ENCODE peak calls at places on chromosomes 1 and 21, in seven cellular contexts. One of them, this sample, is unnamed.

GRCh38 chr1:89808429-89809117 is 12.3 kb upstream of the LRRC8D start:
- DNase-seq in astrocyte: peak
- DNase-seq in left ventricle myocardium inferior: no peak
- DNase-seq in Panc1: no peak
- DNase-seq in Peyer's patch: no peak
- DNase-seq in A549: no peak
- DNase-seq in HL-60: no peak
- DNase-seq in this sample: no peak

GRCh38 chr1:234607091-234608025 is 2.6 kb downstream of the IRF2BP2 start:
- DNase-seq in astrocyte: no peak
- DNase-seq in left ventricle myocardium inferior: peak
- DNase-seq in Panc1: no peak
- DNase-seq in Peyer's patch: peak
- DNase-seq in A549: no peak
- DNase-seq in HL-60: peak
- DNase-seq in this sample: peak

GRCh38 chr1:211478801-211479619 is 13.0 kb downstream of the RD3 start:
- DNase-seq in astrocyte: no peak
- DNase-seq in left ventricle myocardium inferior: no peak
- DNase-seq in Panc1: no peak
- DNase-seq in Peyer's patch: no peak
- DNase-seq in A549: no peak
- DNase-seq in HL-60: no peak
- DNase-seq in this sample: peak

GRCh38 chr1:208980590-208980989 is 602.9 kb upstream of the CAMK1G start:
- DNase-seq in astrocyte: no peak
- DNase-seq in left ventricle myocardium inferior: no peak
- DNase-seq in Panc1: no peak
- DNase-seq in Peyer's patch: no peak
- DNase-seq in A549: no peak
- DNase-seq in HL-60: no peak
- DNase-seq in this sample: no peak

GRCh38 chr21:42760361-42760970 is 107.0 kb downstream of the PDE9A start:
- DNase-seq in astrocyte: no peak
- DNase-seq in left ventricle myocardium inferior: no peak
- DNase-seq in Panc1: no peak
- DNase-seq in Peyer's patch: no peak
- DNase-seq in A549: no peak
- DNase-seq in HL-60: no peak
- DNase-seq in this sample: peak

GRCh38 chr1:89539135-89539534 is 14.5 kb downstream of the LRRC8B start:
- DNase-seq in astrocyte: no peak
- DNase-seq in left ventricle myocardium inferior: no peak
- DNase-seq in Panc1: no peak
- DNase-seq in Peyer's patch: no peak
- DNase-seq in A549: no peak
- DNase-seq in HL-60: no peak
- DNase-seq in this sample: no peak

GRCh38 chr1:53956308-53957168 is 10.4 kb downstream of the LRRC42 start:
- DNase-seq in astrocyte: no peak
- DNase-seq in left ventricle myocardium inferior: no peak
- DNase-seq in Panc1: no peak
- DNase-seq in Peyer's patch: no peak
- DNase-seq in A549: no peak
- DNase-seq in HL-60: no peak
- DNase-seq in this sample: no peak

GRCh38 chr1:81512242-81512641 is 288.5 kb upstream of the ADGRL2 start:
- DNase-seq in astrocyte: no peak
- DNase-seq in left ventricle myocardium inferior: no peak
- DNase-seq in Panc1: no peak
- DNase-seq in Peyer's patch: no peak
- DNase-seq in A549: no peak
- DNase-seq in HL-60: no peak
- DNase-seq in this sample: no peak

GRCh38 chr1:206922524-206922923 is 783 bp upstream of the FCMR start:
- DNase-seq in astrocyte: no peak
- DNase-seq in left ventricle myocardium inferior: no peak
- DNase-seq in Panc1: no peak
- DNase-seq in Peyer's patch: no peak
- DNase-seq in A549: no peak
- DNase-seq in HL-60: no peak
- DNase-seq in this sample: no peak

GRCh38 chr1:93681095-93681548 is 515 bp downstream of the BCAR3 start:
- DNase-seq in astrocyte: no peak
- DNase-seq in left ventricle myocardium inferior: no peak
- DNase-seq in Panc1: no peak
- DNase-seq in Peyer's patch: no peak
- DNase-seq in A549: no peak
- DNase-seq in HL-60: no peak
- DNase-seq in this sample: peak

GRCh38 chr1:26700711-26701110 is 4.9 kb downstream of the ARID1A start:
- DNase-seq in astrocyte: peak
- DNase-seq in left ventricle myocardium inferior: no peak
- DNase-seq in Panc1: no peak
- DNase-seq in Peyer's patch: no peak
- DNase-seq in A549: no peak
- DNase-seq in HL-60: no peak
- DNase-seq in this sample: no peak

GRCh38 chr1:109777436-109777835 is 13.7 kb upstream of the EPS8L3 start:
- DNase-seq in astrocyte: no peak
- DNase-seq in left ventricle myocardium inferior: peak
- DNase-seq in Panc1: no peak
- DNase-seq in Peyer's patch: no peak
- DNase-seq in A549: no peak
- DNase-seq in HL-60: no peak
- DNase-seq in this sample: peak

GRCh38 chr1:201408176-201408814 is 9.2 kb upstream of the LAD1 start:
- DNase-seq in astrocyte: peak
- DNase-seq in left ventricle myocardium inferior: peak
- DNase-seq in Panc1: peak
- DNase-seq in Peyer's patch: peak
- DNase-seq in A549: peak
- DNase-seq in HL-60: peak
- DNase-seq in this sample: peak

GRCh38 chr1:185483647-185484450 is 166.8 kb upstream of the IVNS1ABP start:
- DNase-seq in astrocyte: peak
- DNase-seq in left ventricle myocardium inferior: no peak
- DNase-seq in Panc1: no peak
- DNase-seq in Peyer's patch: no peak
- DNase-seq in A549: peak
- DNase-seq in HL-60: peak
- DNase-seq in this sample: no peak

GRCh38 chr1:198556969-198557368 is 16.5 kb upstream of the ATP6V1G3 start:
- DNase-seq in astrocyte: no peak
- DNase-seq in left ventricle myocardium inferior: peak
- DNase-seq in Panc1: no peak
- DNase-seq in Peyer's patch: peak
- DNase-seq in A549: no peak
- DNase-seq in HL-60: peak
- DNase-seq in this sample: peak

GRCh38 chr1:208211901-208212843 is 32.0 kb downstream of the PLXNA2 start:
- DNase-seq in astrocyte: no peak
- DNase-seq in left ventricle myocardium inferior: no peak
- DNase-seq in Panc1: no peak
- DNase-seq in Peyer's patch: no peak
- DNase-seq in A549: no peak
- DNase-seq in HL-60: no peak
- DNase-seq in this sample: no peak

GRCh38 chr1:76939107-76939816 is 72.0 kb downstream of the ST6GALNAC5 start:
- DNase-seq in astrocyte: peak
- DNase-seq in left ventricle myocardium inferior: no peak
- DNase-seq in Panc1: no peak
- DNase-seq in Peyer's patch: no peak
- DNase-seq in A549: no peak
- DNase-seq in HL-60: no peak
- DNase-seq in this sample: no peak

GRCh38 chr1:12080773-12081556 is 17.9 kb downstream of the TNFRSF8 start:
- DNase-seq in astrocyte: no peak
- DNase-seq in left ventricle myocardium inferior: no peak
- DNase-seq in Panc1: no peak
- DNase-seq in Peyer's patch: no peak
- DNase-seq in A549: no peak
- DNase-seq in HL-60: no peak
- DNase-seq in this sample: peak

GRCh38 chr1:12081648-12082396 is 18.7 kb downstream of the TNFRSF8 start:
- DNase-seq in astrocyte: no peak
- DNase-seq in left ventricle myocardium inferior: no peak
- DNase-seq in Panc1: no peak
- DNase-seq in Peyer's patch: no peak
- DNase-seq in A549: no peak
- DNase-seq in HL-60: peak
- DNase-seq in this sample: peak

GRCh38 chr1:12078575-12078937 is 15.5 kb downstream of the TNFRSF8 start:
- DNase-seq in astrocyte: no peak
- DNase-seq in left ventricle myocardium inferior: no peak
- DNase-seq in Panc1: no peak
- DNase-seq in Peyer's patch: no peak
- DNase-seq in A549: no peak
- DNase-seq in HL-60: no peak
- DNase-seq in this sample: no peak

GRCh38 chr1:12080156-12080555 is 17.1 kb downstream of the TNFRSF8 start:
- DNase-seq in astrocyte: no peak
- DNase-seq in left ventricle myocardium inferior: no peak
- DNase-seq in Panc1: no peak
- DNase-seq in Peyer's patch: no peak
- DNase-seq in A549: no peak
- DNase-seq in HL-60: no peak
- DNase-seq in this sample: peak

DNA sequence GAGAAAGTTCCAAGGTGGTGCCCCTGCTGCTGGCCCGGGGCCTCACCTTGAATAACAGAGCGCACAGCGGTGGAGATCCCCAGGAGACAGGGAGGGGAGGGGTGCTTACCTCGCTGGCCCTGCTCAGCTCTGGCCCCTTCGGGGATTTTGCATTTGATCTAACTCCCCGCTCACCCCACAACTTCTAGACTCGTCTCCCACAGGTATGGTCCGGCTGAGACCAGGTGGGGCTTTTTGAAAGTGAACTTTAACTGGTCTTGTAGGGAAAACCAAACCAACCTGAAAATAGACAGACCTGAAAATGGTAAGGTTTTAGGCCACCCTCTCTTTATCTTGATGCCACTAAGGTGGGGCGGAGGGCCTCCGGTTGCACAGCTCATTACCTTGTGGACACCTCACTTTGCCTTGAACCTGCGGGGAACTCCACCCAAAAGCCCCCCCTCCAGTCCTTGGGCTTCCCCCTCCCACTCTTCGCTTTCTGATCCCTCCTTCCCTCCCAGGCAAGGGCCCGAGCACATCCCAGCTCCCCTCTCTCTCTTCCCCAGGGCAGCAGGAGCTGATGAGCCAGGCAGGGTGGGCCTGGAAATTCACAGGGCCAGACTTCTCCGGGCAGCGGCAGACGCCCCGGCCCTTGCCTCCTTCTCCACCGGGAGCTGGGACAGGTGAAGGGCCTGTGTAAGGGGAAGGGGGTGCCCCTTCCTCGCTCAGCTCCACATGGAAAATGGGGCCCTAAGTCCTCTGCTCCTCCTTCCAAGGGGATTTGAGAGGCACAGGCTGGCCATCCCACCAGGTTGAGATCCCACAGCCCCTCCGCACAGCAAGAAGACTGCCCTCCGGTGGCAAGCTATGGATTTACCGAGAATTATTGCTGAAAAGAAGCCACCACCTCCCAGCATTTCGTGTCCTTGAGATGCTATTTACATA is 16.1 kb downstream of the TNFRSF8 start:
- DNase-seq in astrocyte: no peak
- DNase-seq in left ventricle myocardium inferior: no peak
- DNase-seq in Panc1: peak
- DNase-seq in Peyer's patch: peak
- DNase-seq in A549: peak
- DNase-seq in HL-60: peak
- DNase-seq in this sample: peak
- TF ChIP-seq CTCF in astrocyte: peak
- TF ChIP-seq CTCF in left ventricle myocardium inferior: peak
- TF ChIP-seq CTCF in Panc1: peak
- TF ChIP-seq CTCF in Peyer's patch: peak
- TF ChIP-seq CTCF in A549: no peak
- TF ChIP-seq CTCF in HL-60: peak
- TF ChIP-seq CTCF in this sample: peak

GRCh38 chr1:12178511-12178910 is 11.7 kb downstream of the TNFRSF1B start:
- DNase-seq in astrocyte: no peak
- DNase-seq in left ventricle myocardium inferior: no peak
- DNase-seq in Panc1: no peak
- DNase-seq in Peyer's patch: no peak
- DNase-seq in A549: no peak
- DNase-seq in HL-60: no peak
- DNase-seq in this sample: no peak
- H3K27ac ChIP-seq in astrocyte: peak
- H3K27ac ChIP-seq in left ventricle myocardium inferior: peak
- H3K27ac ChIP-seq in Panc1: no peak
- H3K27ac ChIP-seq in Peyer's patch: peak
- H3K27ac ChIP-seq in A549: no peak
- H3K27ac ChIP-seq in HL-60: peak
- H3K27ac ChIP-seq in this sample: peak

DNA sequence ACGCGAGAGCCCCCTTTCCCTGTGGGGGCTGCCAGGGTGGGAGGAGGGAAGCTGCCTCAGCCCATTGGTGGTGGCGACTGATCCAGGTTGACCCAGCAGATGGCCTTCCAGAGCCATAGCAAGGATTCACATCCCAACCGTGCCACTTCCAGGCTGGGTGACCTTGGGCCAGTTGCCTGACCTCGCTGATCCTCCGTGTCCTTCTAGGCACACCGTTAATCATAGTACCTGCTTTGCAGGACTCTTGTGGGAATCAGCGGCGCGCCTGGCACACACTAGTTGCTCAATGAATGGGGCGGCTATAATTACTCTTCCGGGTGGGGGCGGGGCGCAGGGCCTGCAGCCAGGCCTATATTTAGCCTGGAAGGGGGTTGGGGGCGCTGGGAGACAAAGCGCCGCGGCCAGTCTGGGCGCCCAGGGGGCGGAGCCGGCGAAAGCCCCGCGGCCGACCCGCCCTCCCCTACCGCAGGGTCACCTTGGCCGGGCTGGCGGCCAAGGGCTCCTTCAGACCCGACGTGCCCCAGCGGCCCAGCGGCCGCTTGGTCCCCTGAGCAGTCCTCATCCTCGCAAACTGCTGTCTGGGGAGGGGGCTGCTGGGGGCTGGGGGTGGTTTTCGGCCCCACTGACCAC is 5.1 kb downstream of the HSPB7 start:
- DNase-seq in astrocyte: peak
- DNase-seq in left ventricle myocardium inferior: peak
- DNase-seq in Panc1: no peak
- DNase-seq in Peyer's patch: peak
- DNase-seq in A549: peak
- DNase-seq in HL-60: peak
- DNase-seq in this sample: no peak
- TF ChIP-seq CTCF in astrocyte: no peak
- TF ChIP-seq CTCF in left ventricle myocardium inferior: no peak
- TF ChIP-seq CTCF in Panc1: no peak
- TF ChIP-seq CTCF in Peyer's patch: no peak
- TF ChIP-seq CTCF in A549: peak
- TF ChIP-seq CTCF in HL-60: no peak
- TF ChIP-seq CTCF in this sample: no peak

DNA sequence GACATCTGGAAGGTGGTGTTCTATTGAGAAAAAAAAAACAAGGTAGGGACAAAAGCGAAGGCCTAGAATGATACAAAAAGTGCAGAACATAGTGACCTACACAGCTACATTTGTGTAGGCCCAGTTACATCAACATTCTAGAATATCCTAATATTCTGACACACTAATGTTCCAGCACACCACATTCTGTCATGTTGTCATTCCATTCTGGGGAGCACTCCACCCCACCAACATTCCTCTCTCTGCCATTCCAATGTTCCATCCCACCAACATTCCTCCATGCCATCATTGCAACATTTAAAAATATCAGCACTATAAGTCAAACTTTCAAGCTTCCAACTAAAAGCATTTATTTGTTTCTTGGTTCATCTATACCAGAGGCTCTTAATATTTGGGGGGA is 28.5 kb downstream of the COA7 start:
- DNase-seq in astrocyte: peak
- DNase-seq in left ventricle myocardium inferior: no peak
- DNase-seq in Panc1: no peak
- DNase-seq in Peyer's patch: no peak
- DNase-seq in A549: no peak
- DNase-seq in HL-60: no peak
- DNase-seq in this sample: no peak
- H3K27ac ChIP-seq in astrocyte: no peak
- H3K27ac ChIP-seq in left ventricle myocardium inferior: no peak
- H3K27ac ChIP-seq in Panc1: no peak
- H3K27ac ChIP-seq in Peyer's patch: no peak
- H3K27ac ChIP-seq in A549: peak
- H3K27ac ChIP-seq in HL-60: no peak
- H3K27ac ChIP-seq in this sample: no peak